ENCODE peak calls at places on chromosomes 5 and 9, in eight cellular contexts. One of them, this sample, is unnamed.

GRCh38 chr9:130446111-130446861 is 1.5 kb downstream of the ASS1 start:
- DNase-seq in stimulated activated CD4-positive, alpha-beta T cell treated with anti-CD3 and anti-CD28 coated beads, Interleukin-1b, Interleukin-23, amount 100 ng/mL, for 1 hour: no peak
- DNase-seq in ureter: peak
- DNase-seq in ELR: peak
- DNase-seq in iris pigment epithelial cell: peak
- DNase-seq in astrocyte of the spinal cord: peak
- DNase-seq in fibroblast of mammary gland: peak
- DNase-seq in Jurkat, Clone E6-1: no peak
- DNase-seq in this sample: peak

GRCh38 chr5:110112355-110112754 is 422.6 kb downstream of the MAN2A1 start:
- DNase-seq in stimulated activated CD4-positive, alpha-beta T cell treated with anti-CD3 and anti-CD28 coated beads, Interleukin-1b, Interleukin-23, amount 100 ng/mL, for 1 hour: no peak
- DNase-seq in ureter: no peak
- DNase-seq in ELR: peak
- DNase-seq in iris pigment epithelial cell: no peak
- DNase-seq in astrocyte of the spinal cord: no peak
- DNase-seq in fibroblast of mammary gland: no peak
- DNase-seq in Jurkat, Clone E6-1: no peak
- DNase-seq in this sample: no peak

GRCh38 chr5:180466316-180466715 is 27.9 kb upstream of the CNOT6 start:
- DNase-seq in stimulated activated CD4-positive, alpha-beta T cell treated with anti-CD3 and anti-CD28 coated beads, Interleukin-1b, Interleukin-23, amount 100 ng/mL, for 1 hour: no peak
- DNase-seq in ureter: no peak
- DNase-seq in ELR: no peak
- DNase-seq in iris pigment epithelial cell: no peak
- DNase-seq in astrocyte of the spinal cord: no peak
- DNase-seq in fibroblast of mammary gland: no peak
- DNase-seq in Jurkat, Clone E6-1: no peak
- DNase-seq in this sample: no peak

GRCh38 chr5:5826911-5827310 is 404.4 kb downstream of the ICE1 start:
- DNase-seq in stimulated activated CD4-positive, alpha-beta T cell treated with anti-CD3 and anti-CD28 coated beads, Interleukin-1b, Interleukin-23, amount 100 ng/mL, for 1 hour: no peak
- DNase-seq in ureter: no peak
- DNase-seq in ELR: peak
- DNase-seq in iris pigment epithelial cell: peak
- DNase-seq in astrocyte of the spinal cord: no peak
- DNase-seq in fibroblast of mammary gland: peak
- DNase-seq in Jurkat, Clone E6-1: no peak
- DNase-seq in this sample: no peak

GRCh38 chr5:33762859-33763258 is 128.9 kb downstream of the ADAMTS12 start:
- DNase-seq in stimulated activated CD4-positive, alpha-beta T cell treated with anti-CD3 and anti-CD28 coated beads, Interleukin-1b, Interleukin-23, amount 100 ng/mL, for 1 hour: no peak
- DNase-seq in ureter: no peak
- DNase-seq in ELR: no peak
- DNase-seq in iris pigment epithelial cell: no peak
- DNase-seq in astrocyte of the spinal cord: no peak
- DNase-seq in fibroblast of mammary gland: no peak
- DNase-seq in Jurkat, Clone E6-1: peak
- DNase-seq in this sample: no peak

GRCh38 chr9:33076031-33076359 is 479 bp downstream of the SMU1 start:
- DNase-seq in stimulated activated CD4-positive, alpha-beta T cell treated with anti-CD3 and anti-CD28 coated beads, Interleukin-1b, Interleukin-23, amount 100 ng/mL, for 1 hour: no peak
- DNase-seq in ureter: no peak
- DNase-seq in ELR: peak
- DNase-seq in iris pigment epithelial cell: peak
- DNase-seq in astrocyte of the spinal cord: no peak
- DNase-seq in fibroblast of mammary gland: peak
- DNase-seq in Jurkat, Clone E6-1: no peak
- DNase-seq in this sample: no peak

GRCh38 chr5:69231851-69232250 is 2.8 kb upstream of the CDK7 start:
- DNase-seq in stimulated activated CD4-positive, alpha-beta T cell treated with anti-CD3 and anti-CD28 coated beads, Interleukin-1b, Interleukin-23, amount 100 ng/mL, for 1 hour: no peak
- DNase-seq in ureter: no peak
- DNase-seq in ELR: peak
- DNase-seq in iris pigment epithelial cell: peak
- DNase-seq in astrocyte of the spinal cord: peak
- DNase-seq in fibroblast of mammary gland: peak
- DNase-seq in Jurkat, Clone E6-1: no peak
- DNase-seq in this sample: no peak

GRCh38 chr5:77937015-77937908 is 161.1 kb upstream of the TBCA start:
- DNase-seq in stimulated activated CD4-positive, alpha-beta T cell treated with anti-CD3 and anti-CD28 coated beads, Interleukin-1b, Interleukin-23, amount 100 ng/mL, for 1 hour: no peak
- DNase-seq in ureter: no peak
- DNase-seq in ELR: no peak
- DNase-seq in iris pigment epithelial cell: no peak
- DNase-seq in astrocyte of the spinal cord: no peak
- DNase-seq in fibroblast of mammary gland: no peak
- DNase-seq in Jurkat, Clone E6-1: no peak
- DNase-seq in this sample: no peak

GRCh38 chr9:134455951-134456739 is 129.9 kb downstream of the RXRA start:
- DNase-seq in stimulated activated CD4-positive, alpha-beta T cell treated with anti-CD3 and anti-CD28 coated beads, Interleukin-1b, Interleukin-23, amount 100 ng/mL, for 1 hour: peak
- DNase-seq in ureter: peak
- DNase-seq in ELR: peak
- DNase-seq in iris pigment epithelial cell: peak
- DNase-seq in astrocyte of the spinal cord: peak
- DNase-seq in fibroblast of mammary gland: peak
- DNase-seq in Jurkat, Clone E6-1: peak
- DNase-seq in this sample: peak

GRCh38 chr5:52878671-52879070 is 91.0 kb downstream of the ITGA1 start:
- DNase-seq in stimulated activated CD4-positive, alpha-beta T cell treated with anti-CD3 and anti-CD28 coated beads, Interleukin-1b, Interleukin-23, amount 100 ng/mL, for 1 hour: no peak
- DNase-seq in ureter: no peak
- DNase-seq in ELR: peak
- DNase-seq in iris pigment epithelial cell: peak
- DNase-seq in astrocyte of the spinal cord: peak
- DNase-seq in fibroblast of mammary gland: peak
- DNase-seq in Jurkat, Clone E6-1: no peak
- DNase-seq in this sample: no peak

GRCh38 chr5:141680751-141681201 is 1.3 kb downstream of the ARAP3 start:
- DNase-seq in stimulated activated CD4-positive, alpha-beta T cell treated with anti-CD3 and anti-CD28 coated beads, Interleukin-1b, Interleukin-23, amount 100 ng/mL, for 1 hour: no peak
- DNase-seq in ureter: peak
- DNase-seq in ELR: peak
- DNase-seq in iris pigment epithelial cell: peak
- DNase-seq in astrocyte of the spinal cord: no peak
- DNase-seq in fibroblast of mammary gland: no peak
- DNase-seq in Jurkat, Clone E6-1: no peak
- DNase-seq in this sample: peak

GRCh38 chr5:172543484-172544298 is 89.4 kb upstream of the SH3PXD2B start:
- DNase-seq in stimulated activated CD4-positive, alpha-beta T cell treated with anti-CD3 and anti-CD28 coated beads, Interleukin-1b, Interleukin-23, amount 100 ng/mL, for 1 hour: no peak
- DNase-seq in ureter: no peak
- DNase-seq in ELR: no peak
- DNase-seq in iris pigment epithelial cell: no peak
- DNase-seq in astrocyte of the spinal cord: no peak
- DNase-seq in fibroblast of mammary gland: no peak
- DNase-seq in Jurkat, Clone E6-1: no peak
- DNase-seq in this sample: no peak

GRCh38 chr5:57366744-57367143 is 115.9 kb downstream of the ACTBL2 start:
- DNase-seq in stimulated activated CD4-positive, alpha-beta T cell treated with anti-CD3 and anti-CD28 coated beads, Interleukin-1b, Interleukin-23, amount 100 ng/mL, for 1 hour: no peak
- DNase-seq in ureter: no peak
- DNase-seq in ELR: peak
- DNase-seq in iris pigment epithelial cell: peak
- DNase-seq in astrocyte of the spinal cord: no peak
- DNase-seq in fibroblast of mammary gland: peak
- DNase-seq in Jurkat, Clone E6-1: no peak
- DNase-seq in this sample: no peak

GRCh38 chr5:37658440-37658839 is 181.4 kb downstream of the GDNF start:
- DNase-seq in stimulated activated CD4-positive, alpha-beta T cell treated with anti-CD3 and anti-CD28 coated beads, Interleukin-1b, Interleukin-23, amount 100 ng/mL, for 1 hour: no peak
- DNase-seq in ureter: no peak
- DNase-seq in ELR: peak
- DNase-seq in iris pigment epithelial cell: no peak
- DNase-seq in astrocyte of the spinal cord: no peak
- DNase-seq in fibroblast of mammary gland: no peak
- DNase-seq in Jurkat, Clone E6-1: no peak
- DNase-seq in this sample: no peak

GRCh38 chr5:14258840-14259239 is 115.7 kb downstream of the TRIO start:
- DNase-seq in stimulated activated CD4-positive, alpha-beta T cell treated with anti-CD3 and anti-CD28 coated beads, Interleukin-1b, Interleukin-23, amount 100 ng/mL, for 1 hour: no peak
- DNase-seq in ureter: no peak
- DNase-seq in ELR: no peak
- DNase-seq in iris pigment epithelial cell: no peak
- DNase-seq in astrocyte of the spinal cord: peak
- DNase-seq in fibroblast of mammary gland: no peak
- DNase-seq in Jurkat, Clone E6-1: no peak
- DNase-seq in this sample: peak

GRCh38 chr9:4849364-4849763 is 56.6 kb downstream of the RCL1 start:
- DNase-seq in stimulated activated CD4-positive, alpha-beta T cell treated with anti-CD3 and anti-CD28 coated beads, Interleukin-1b, Interleukin-23, amount 100 ng/mL, for 1 hour: no peak
- DNase-seq in ureter: no peak
- DNase-seq in ELR: no peak
- DNase-seq in iris pigment epithelial cell: no peak
- DNase-seq in astrocyte of the spinal cord: no peak
- DNase-seq in fibroblast of mammary gland: no peak
- DNase-seq in Jurkat, Clone E6-1: no peak
- DNase-seq in this sample: peak

GRCh38 chr5:109533847-109534272 is 124.1 kb upstream of the PJA2 start:
- DNase-seq in stimulated activated CD4-positive, alpha-beta T cell treated with anti-CD3 and anti-CD28 coated beads, Interleukin-1b, Interleukin-23, amount 100 ng/mL, for 1 hour: no peak
- DNase-seq in ureter: no peak
- DNase-seq in ELR: peak
- DNase-seq in iris pigment epithelial cell: peak
- DNase-seq in astrocyte of the spinal cord: no peak
- DNase-seq in fibroblast of mammary gland: peak
- DNase-seq in Jurkat, Clone E6-1: no peak
- DNase-seq in this sample: peak

GRCh38 chr5:113450366-113451328 is 15.9 kb upstream of the TSSK1B start:
- DNase-seq in stimulated activated CD4-positive, alpha-beta T cell treated with anti-CD3 and anti-CD28 coated beads, Interleukin-1b, Interleukin-23, amount 100 ng/mL, for 1 hour: no peak
- DNase-seq in ureter: no peak
- DNase-seq in ELR: no peak
- DNase-seq in iris pigment epithelial cell: peak
- DNase-seq in astrocyte of the spinal cord: peak
- DNase-seq in fibroblast of mammary gland: peak
- DNase-seq in Jurkat, Clone E6-1: peak
- DNase-seq in this sample: no peak

GRCh38 chr5:111859533-111860270 is 102.7 kb upstream of the NREP start:
- DNase-seq in stimulated activated CD4-positive, alpha-beta T cell treated with anti-CD3 and anti-CD28 coated beads, Interleukin-1b, Interleukin-23, amount 100 ng/mL, for 1 hour: no peak
- DNase-seq in ureter: no peak
- DNase-seq in ELR: peak
- DNase-seq in iris pigment epithelial cell: peak
- DNase-seq in astrocyte of the spinal cord: peak
- DNase-seq in fibroblast of mammary gland: peak
- DNase-seq in Jurkat, Clone E6-1: no peak
- DNase-seq in this sample: peak

GRCh38 chr5:74517700-74518099 is 122.8 kb downstream of the ENC1 start:
- DNase-seq in stimulated activated CD4-positive, alpha-beta T cell treated with anti-CD3 and anti-CD28 coated beads, Interleukin-1b, Interleukin-23, amount 100 ng/mL, for 1 hour: no peak
- DNase-seq in ureter: no peak
- DNase-seq in ELR: peak
- DNase-seq in iris pigment epithelial cell: peak
- DNase-seq in astrocyte of the spinal cord: peak
- DNase-seq in fibroblast of mammary gland: peak
- DNase-seq in Jurkat, Clone E6-1: no peak
- DNase-seq in this sample: no peak

GRCh38 chr9:81787747-81788632 is 98.6 kb upstream of the TLE1 start:
- DNase-seq in stimulated activated CD4-positive, alpha-beta T cell treated with anti-CD3 and anti-CD28 coated beads, Interleukin-1b, Interleukin-23, amount 100 ng/mL, for 1 hour: no peak
- DNase-seq in ureter: peak
- DNase-seq in ELR: peak
- DNase-seq in iris pigment epithelial cell: peak
- DNase-seq in astrocyte of the spinal cord: peak
- DNase-seq in fibroblast of mammary gland: peak
- DNase-seq in Jurkat, Clone E6-1: no peak
- DNase-seq in this sample: no peak

This sample was measured in left kidney.